ENCODE peak calls at places on chromosomes 12 and 14, in nine cellular contexts. M is ovary; W is MM.1S; O is osteocyte; C is NCI-H345; J is stimulated activated CD4-positive, alpha-beta T cell treated with anti-CD3 and anti-CD28 coated beads, Interleukin-2, amount 100 ng/mL, for 24 hours; K is activated naive CD8-positive, alpha-beta T cell treated with anti-CD3 and anti-CD28 coated beads, Interleukin-2, amount 10 ng/mL, durations not matched to agents 7 days and 5 days; V is SJSA1; N is neural crest cell. Z is an unnamed sample.

GRCh38 chr12:78568326-78569020 is 296.1 kb upstream of the SYT1 start:
- DNase-seq in M (no peak), W (no peak), O (no peak), C (no peak), J (no peak), K (no peak), V (no peak), N (no peak), Z (no peak)

GRCh38 chr12:89768586-89769482 is 60.2 kb upstream of the ATP2B1 start:
- DNase-seq in M (no peak), W (no peak), O (no peak), C (no peak), J (no peak), K (no peak), V (peak; percentile 16), N (no peak), Z (no peak)

GRCh38 chr12:93484315-93484981 is 17.1 kb downstream of the MRPL42 start:
- DNase-seq in M (no peak), W (no peak), O (no peak), C (no peak), J (no peak), K (no peak), V (peak; percentile 50), N (no peak), Z (no peak)

GRCh38 chr12:38477341-38478090 is 160.9 kb downstream of the ALG10B start:
- DNase-seq in M (no peak), W (no peak), O (no peak), C (no peak), J (no peak), K (no peak), V (no peak), N (no peak), Z (no peak)

GRCh38 chr12:93323625-93324165 is 54.0 kb upstream of the NUDT4 start:
- DNase-seq in M (no peak), W (no peak), O (no peak), C (no peak), J (no peak), K (no peak), V (no peak), N (no peak), Z (no peak)

GRCh38 chr14:104359301-104359968 is 220.1 kb upstream of the C14orf180 start:
- DNase-seq in M (no peak), W (no peak), O (no peak), C (no peak), J (no peak), K (peak; percentile 22), V (no peak), N (no peak), Z (no peak)

GRCh38 chr12:60172266-60172665 is 576.4 kb downstream of the SLC16A7 start:
- DNase-seq in M (no peak), W (no peak), O (no peak), C (no peak), J (no peak), K (no peak), V (no peak), N (no peak), Z (no peak)

GRCh38 chr12:92696240-92696639 is 6.5 kb upstream of the PLEKHG7 start:
- DNase-seq in M (no peak), W (no peak), O (no peak), C (no peak), J (no peak), K (no peak), V (no peak), N (no peak), Z (no peak)